ENCODE peak calls at places on chromosomes 12 and 14, in five cellular contexts. Y is GM12878; Z is brain microvascular endothelial cell; C is OCI-LY7; I is effector memory CD4-positive, alpha-beta T cell. P is an unnamed sample.

GRCh38 chr12:113048716-113049127 is 7.8 kb upstream of the DTX1 start:
- DNase-seq in Y (no peak), Z (peak), C (peak), I (peak), P (no peak)

GRCh38 chr12:86230516-86231146 is 25.6 kb downstream of the MGAT4C start:
- DNase-seq in Y (no peak), Z (peak), C (no peak), I (no peak), P (no peak)

GRCh38 chr12:91250273-91250672 is 67.7 kb upstream of the DCN start:
- DNase-seq in Y (no peak), Z (no peak), C (no peak), I (no peak), P (no peak)

GRCh38 chr14:69891422-69891821 is 12.2 kb downstream of the SMOC1 start:
- DNase-seq in Y (no peak), Z (no peak), C (no peak), I (no peak), P (no peak)

GRCh38 chr14:70622111-70622712 is 19.5 kb upstream of the TTC9 start:
- DNase-seq in Y (no peak), Z (peak), C (peak), I (peak), P (no peak)

GRCh38 chr14:35398095-35398584 is 6.4 kb downstream of the NFKBIA start:
- DNase-seq in Y (no peak), Z (no peak), C (peak), I (no peak), P (peak)

GRCh38 chr14:56199095-56199975 is 81.1 kb downstream of the PELI2 start:
- DNase-seq in Y (peak), Z (peak), C (no peak), I (no peak), P (no peak)

GRCh38 chr12:104519190-104519857 is 62.6 kb downstream of the CHST11 start:
- DNase-seq in Y (no peak), Z (no peak), C (no peak), I (peak), P (no peak)

GRCh38 chr14:103456167-103456835 is 66.3 kb downstream of the CKB start:
- DNase-seq in Y (no peak), Z (peak), C (no peak), I (no peak), P (no peak)

GRCh38 chr14:30211326-30211725 is 283.7 kb upstream of the PRKD1 start:
- DNase-seq in Y (no peak), Z (no peak), C (no peak), I (no peak), P (no peak)

GRCh38 chr12:56119361-56119796 is 1.3 kb downstream of the ZC3H10 start:
- DNase-seq in Y (no peak), Z (peak), C (peak), I (peak), P (peak)

GRCh38 chr12:122167328-122167925 is 6.6 kb downstream of the IL31 start:
- DNase-seq in Y (no peak), Z (no peak), C (no peak), I (no peak), P (no peak)

GRCh38 chr12:80262372-80263170 is 163.2 kb downstream of the OTOGL start:
- DNase-seq in Y (no peak), Z (no peak), C (no peak), I (no peak), P (no peak)

GRCh38 chr12:120687570-120688289 is 781 bp downstream of the MLEC start:
- DNase-seq in Y (no peak), Z (no peak), C (peak), I (no peak), P (no peak)

GRCh38 chr14:72643317-72643801 is 250.5 kb downstream of the DPF3 start:
- DNase-seq in Y (no peak), Z (peak), C (no peak), I (no peak), P (no peak)

GRCh38 chr14:60648169-60648933 is 926 bp downstream of the SIX1 start:
- DNase-seq in Y (no peak), Z (no peak), C (no peak), I (no peak), P (no peak)

GRCh38 chr12:132560831-132561783 is 49.3 kb downstream of the LRCOL1 start:
- DNase-seq in Y (peak), Z (peak), C (peak), I (peak), P (no peak)

GRCh38 chr12:39352470-39352869 is 90.5 kb downstream of the KIF21A start:
- DNase-seq in Y (no peak), Z (no peak), C (peak), I (no peak), P (no peak)

GRCh38 chr12:108236366-108236765 is 102.7 kb downstream of the CMKLR1 start:
- DNase-seq in Y (no peak), Z (no peak), C (no peak), I (no peak), P (no peak)

GRCh38 chr12:47396902-47397663 is 308.7 kb downstream of the RPAP3 start:
- DNase-seq in Y (no peak), Z (no peak), C (no peak), I (no peak), P (no peak)

GRCh38 chr14:73591690-73592448 is at the start of gene ACOT4:
- DNase-seq in Y (no peak), Z (no peak), C (no peak), I (peak), P (peak)

GRCh38 chr14:88824314-88825077 is at the start of gene TTC8:
- DNase-seq in Y (peak), Z (peak), C (peak), I (peak), P (peak)

GRCh38 chr12:100672075-100672592 is 98.7 kb downstream of the GAS2L3 start:
- DNase-seq in Y (no peak), Z (no peak), C (peak), I (no peak), P (no peak)

GRCh38 chr12:118259079-118259478 is 113.6 kb downstream of the TAOK3 start:
- DNase-seq in Y (no peak), Z (no peak), C (no peak), I (no peak), P (no peak)

GRCh38 chr12:68608191-68608590 is 2.5 kb upstream of the RAP1B start:
- DNase-seq in Y (no peak), Z (no peak), C (no peak), I (no peak), P (no peak)

GRCh38 chr12:3453947-3454675 is 36.9 kb upstream of the PRMT8 start:
- DNase-seq in Y (no peak), Z (peak), C (no peak), I (no peak), P (no peak)

GRCh38 chr12:1630827-1631591 is 2.0 kb downstream of the WNT5B start:
- DNase-seq in Y (no peak), Z (peak), C (no peak), I (no peak), P (no peak)

GRCh38 chr12:128387811-128388422 is 120.9 kb downstream of the TMEM132C start:
- DNase-seq in Y (no peak), Z (no peak), C (peak), I (no peak), P (peak)

GRCh38 chr12:75378354-75378753 is 12.5 kb upstream of the GLIPR1L2 start:
- DNase-seq in Y (no peak), Z (no peak), C (no peak), I (no peak), P (no peak)

GRCh38 chr12:96487214-96487613 is 2.2 kb upstream of the CFAP54 start:
- DNase-seq in Y (no peak), Z (peak), C (no peak), I (no peak), P (no peak)

GRCh38 chr12:96482086-96482485 is 7.3 kb upstream of the CFAP54 start:
- DNase-seq in Y (no peak), Z (no peak), C (no peak), I (no peak), P (no peak)

GRCh38 chr12:96487634-96488033 is 1.7 kb upstream of the CFAP54 start:
- DNase-seq in Y (no peak), Z (no peak), C (no peak), I (no peak), P (no peak)

GRCh38 chr12:96486751-96487150 is 2.6 kb upstream of the CFAP54 start:
- DNase-seq in Y (no peak), Z (no peak), C (no peak), I (no peak), P (no peak)

DNA sequence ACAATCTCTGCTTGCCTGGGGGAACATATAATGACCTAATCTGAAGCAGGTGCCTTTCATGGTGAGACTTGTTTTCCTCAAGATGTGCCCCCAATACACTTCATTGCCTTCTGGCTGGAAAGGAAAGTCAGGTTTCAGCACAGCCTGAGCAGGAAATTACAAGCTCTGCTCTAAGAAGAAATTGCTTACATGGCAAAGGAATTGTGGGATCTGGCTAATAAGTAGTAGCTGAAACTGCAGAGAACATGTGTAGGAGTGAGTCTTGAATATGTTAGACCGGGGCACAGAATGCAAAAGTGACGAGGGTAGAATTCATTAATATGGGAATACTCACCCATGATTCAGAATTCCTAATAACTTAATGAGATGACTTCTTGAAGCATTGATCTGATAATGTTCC is 6.3 kb upstream of the CFAP54 start:
- DNase-seq in Y (no peak), Z (no peak), C (no peak), I (no peak), P (no peak)
- H3K27ac ChIP-seq in Y (no peak), Z (no peak), C (no peak), I (no peak), P (peak)

GRCh38 chr12:26043139-26044006 is 81.5 kb downstream of the BHLHE41 start:
- DNase-seq in Y (no peak), Z (no peak), C (no peak), I (no peak), P (no peak)
- H3K27ac ChIP-seq in Y (no peak), Z (no peak), C (no peak), I (no peak), P (peak)

DNA sequence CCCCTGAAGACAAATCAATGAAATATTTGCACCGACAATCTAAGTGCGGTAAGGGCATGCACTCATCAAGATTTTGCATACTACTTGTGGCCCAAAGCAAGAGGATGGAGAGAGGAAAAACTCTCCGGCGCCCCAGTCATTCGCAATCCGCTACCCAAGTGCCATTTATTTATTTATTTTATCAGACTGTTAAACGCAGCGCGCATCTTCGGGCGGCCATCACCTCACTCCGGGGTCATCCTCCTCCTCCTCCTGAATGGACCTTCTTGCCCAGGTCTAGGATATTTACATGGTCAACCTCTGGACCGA is 1.2 kb downstream of the NOVA1 start:
- DNase-seq in Y (no peak), Z (no peak), C (no peak), I (no peak), P (peak)
- H3K27ac ChIP-seq in Y (no peak), Z (no peak), C (no peak), I (no peak), P (peak)

DNA sequence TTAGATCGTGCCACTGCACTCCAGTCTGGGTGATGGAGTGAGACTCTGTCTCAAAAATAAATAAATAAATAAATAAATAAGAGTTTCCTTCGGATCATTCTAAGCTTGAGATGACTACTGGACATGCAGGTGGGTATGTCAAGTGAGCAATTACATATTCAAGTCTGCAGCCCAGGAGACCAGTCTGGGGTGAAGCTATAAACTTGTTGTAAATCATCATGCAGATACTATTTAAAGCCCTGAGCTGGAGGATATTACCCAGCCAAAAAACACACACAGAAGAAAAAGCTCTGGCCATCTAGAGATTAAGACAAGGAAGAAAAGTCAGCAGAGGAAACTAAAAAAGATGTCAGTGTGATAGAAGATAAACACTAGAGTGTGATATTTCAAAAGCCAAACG is 47.0 kb upstream of the PDZRN4 start:
- DNase-seq in Y (no peak), Z (no peak), C (no peak), I (no peak), P (no peak)
- H3K27ac ChIP-seq in Y (no peak), Z (no peak), C (no peak), I (no peak), P (no peak)

GRCh38 chr12:116559080-116559329 is 176 bp upstream of the MAP1LC3B2 start:
- DNase-seq in Y (peak), Z (no peak), C (peak), I (no peak), P (no peak)
- H3K27ac ChIP-seq in Y (peak), Z (no peak), C (peak), I (peak), P (peak)

P was measured in caudate nucleus.